ENCODE peak calls at places on chromosomes 2 and 18, in eight cellular contexts. C is IMR-90, E is fibroblast of lung, X is mucosa of descending colon, K is fibroblast of pulmonary artery, B is heart right ventricle, H is astrocyte, U is lower leg skin. P is an unnamed sample.

GRCh38 chr18:55387139-55387984 is 200.6 kb downstream of the TCF4 start:
- DNase-seq in X (no peak), U (no peak), C (no peak), H (peak; percentile 30), E (peak; percentile 38), K (peak; percentile 54), B (no peak), P (no peak)

GRCh38 chr18:26008619-26009018 is 81.8 kb downstream of the SS18 start:
- DNase-seq in H (no peak), E (no peak), C (no peak), X (no peak), K (no peak), B (no peak), U (no peak), P (no peak)

GRCh38 chr2:240629419-240629967 is 4.2 kb downstream of the GPR35 start:
- DNase-seq in C (no peak), H (no peak), X (no peak), U (no peak), B (no peak), E (no peak), K (no peak), P (no peak)

GRCh38 chr2:69241664-69242063 is 145.4 kb downstream of the GFPT1 start:
- DNase-seq in H (no peak), U (no peak), C (no peak), E (no peak), K (no peak), B (no peak), X (no peak), P (no peak)

GRCh38 chr2:152097291-152098032 is 1.4 kb downstream of the CACNB4 start:
- DNase-seq in E (no peak), C (peak; percentile 19), H (no peak), B (no peak), U (no peak), K (peak; percentile 13), X (peak; percentile 27), P (peak; percentile 73)

GRCh38 chr2:128154225-128154624 is 63.2 kb downstream of the UGGT1 start:
- DNase-seq in C (no peak), E (no peak), H (no peak), K (no peak), X (no peak), U (no peak), B (peak; percentile 24), P (no peak)

GRCh38 chr2:232308986-232309385 is 69.6 kb upstream of the ALPP start:
- DNase-seq in B (no peak), U (no peak), K (no peak), X (no peak), E (no peak), C (no peak), H (no peak), P (no peak)

GRCh38 chr2:73307720-73308119 is 14.4 kb upstream of the EGR4 start:
- DNase-seq in X (no peak), E (no peak), U (no peak), C (no peak), H (no peak), B (no peak), K (no peak), P (no peak)

GRCh38 chr2:61421611-61422010 is 49.3 kb downstream of the USP34 start:
- DNase-seq in B (no peak), H (no peak), E (no peak), C (peak; percentile 12), U (no peak), X (no peak), K (no peak), P (no peak)

GRCh38 chr2:188245230-188245629 is 46.4 kb upstream of the GULP1 start:
- DNase-seq in U (no peak), C (no peak), K (no peak), X (no peak), E (peak; percentile 1), B (no peak), H (no peak), P (no peak)

GRCh38 chr2:160719116-160719515 is 225.5 kb upstream of the RBMS1 start:
- DNase-seq in B (no peak), E (peak; percentile 78), K (no peak), U (no peak), C (peak; percentile 57), X (no peak), H (peak; percentile 72), P (peak; percentile 52)

GRCh38 chr2:82994186-82994585 is 1464.9 kb downstream of the SUCLG1 start:
- DNase-seq in H (no peak), X (no peak), C (no peak), E (no peak), B (no peak), K (no peak), U (no peak), P (no peak)

GRCh38 chr2:230865324-230865765 is 603 bp downstream of the ITM2C start:
- DNase-seq in E (no peak), U (no peak), H (no peak), C (no peak), B (no peak), K (peak; percentile 22), X (peak; percentile 64), P (peak; percentile 41)

GRCh38 chr2:144650886-144651285 is 131.0 kb upstream of the ZEB2 start:
- DNase-seq in U (no peak), B (no peak), E (no peak), X (no peak), C (no peak), K (no peak), H (no peak), P (no peak)

GRCh38 chr2:208315081-208315788 is 49.2 kb downstream of the PIKFYVE start:
- DNase-seq in U (peak; percentile 84), C (peak; percentile 42), B (no peak), E (peak; percentile 11), H (peak; percentile 8), K (peak; percentile 46), X (no peak), P (peak; percentile 87)

GRCh38 chr2:70921839-70922590 is 13.7 kb upstream of the ATP6V1B1 start:
- DNase-seq in B (no peak), X (no peak), U (no peak), H (peak; percentile 19), E (peak; percentile 39), K (peak; percentile 26), C (peak; percentile 33), P (no peak)

GRCh38 chr2:175445276-175445675 is 263.8 kb upstream of the ATP5MC3 start:
- DNase-seq in H (no peak), U (no peak), B (no peak), C (no peak), X (no peak), E (no peak), K (no peak), P (no peak)

DNA sequence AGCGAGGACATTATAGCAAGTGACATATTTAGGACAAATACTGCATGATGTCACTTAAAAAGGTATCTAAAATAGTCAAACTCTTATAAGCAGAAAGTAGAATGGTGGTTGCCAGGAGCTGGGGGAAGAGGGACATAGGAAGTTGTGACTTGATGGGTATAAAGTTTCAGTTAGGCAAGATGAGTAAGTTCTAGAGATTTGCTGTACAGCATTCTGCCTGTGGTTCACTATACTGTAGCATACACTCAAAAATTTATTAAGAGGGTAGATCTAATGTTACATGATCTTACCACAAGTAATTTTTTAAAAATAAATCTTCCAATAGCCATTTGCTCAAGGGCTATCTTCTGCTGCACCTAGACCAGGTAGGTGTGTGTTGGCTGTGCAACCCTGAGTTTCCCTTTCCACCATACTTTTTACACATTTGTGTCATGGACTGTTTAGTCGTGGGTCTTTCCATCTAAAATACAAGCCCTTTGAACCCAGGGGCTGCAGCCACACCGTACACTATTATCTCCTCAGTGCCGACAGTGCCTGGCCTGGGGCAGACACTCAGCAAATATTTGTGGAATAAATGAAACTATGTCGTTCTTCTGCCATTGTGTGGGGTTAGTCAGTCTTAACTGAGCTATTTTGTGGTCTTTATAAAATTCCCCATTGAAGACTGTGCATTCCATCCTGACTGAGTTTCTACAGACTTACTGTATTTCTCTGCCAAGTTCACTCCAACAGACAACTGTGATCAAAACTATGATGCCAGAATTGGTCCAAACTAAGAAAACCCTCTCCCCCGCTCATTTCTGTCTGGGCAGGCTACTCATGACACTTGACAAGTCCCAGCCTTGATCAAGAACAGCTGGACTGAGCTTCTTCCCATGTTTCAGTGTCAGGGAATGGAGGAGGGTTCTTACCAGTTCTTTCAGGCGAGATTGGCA is 77.8 kb upstream of the NPAS2 start:
- DNase-seq in K (peak; percentile 99), H (peak; percentile 99), U (no peak), C (peak; percentile 98), E (peak; percentile 99), X (no peak), B (no peak), P (peak; percentile 92)
- H3K4me3 ChIP-seq in K (peak overlapping the region; percentile 1), H (peak overlapping the region; percentile 20), U (no peak overlapping the region), C (no peak overlapping the region), E (no peak overlapping the region), X (no peak overlapping the region), B (no peak overlapping the region), P (peak overlapping the region; percentile 13)

DNA sequence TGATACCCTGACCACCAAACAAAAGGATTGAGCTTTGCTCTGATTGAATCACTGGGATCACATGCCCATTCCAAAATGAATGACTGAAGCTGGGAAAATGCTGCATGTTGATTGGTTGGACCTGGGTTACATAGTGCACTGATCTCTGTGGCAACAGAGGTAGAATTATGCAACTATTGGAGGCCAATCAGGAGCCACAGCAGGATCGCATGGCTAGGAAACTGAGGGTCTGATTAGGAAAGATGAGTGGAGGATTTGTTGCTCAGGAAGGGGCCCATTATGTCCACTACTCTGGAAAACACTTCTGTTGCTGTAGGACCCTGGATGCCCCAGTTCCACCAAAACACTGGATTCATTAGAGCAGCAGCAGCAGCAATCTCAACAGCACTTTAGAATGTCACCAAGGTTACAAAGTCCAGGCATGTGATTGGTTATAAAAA is 25.9 kb upstream of the SGPP2 start:
- DNase-seq in K (peak; percentile 20), U (no peak), B (no peak), X (no peak), C (no peak), H (no peak), E (no peak), P (no peak)
- H3K4me3 ChIP-seq in K (no peak overlapping the region), U (no peak overlapping the region), B (no peak overlapping the region), X (no peak overlapping the region), C (no peak overlapping the region), H (no peak overlapping the region), E (no peak overlapping the region), P (no peak overlapping the region)

GRCh38 chr2:238868067-238868524 is 20.2 kb downstream of the TWIST2 start:
- DNase-seq in H (peak; percentile 60), C (no peak), E (peak; percentile 74), X (no peak), K (peak; percentile 30), U (no peak), B (no peak), P (peak; percentile 96)
- H3K4me3 ChIP-seq in H (no peak overlapping the region), C (no peak overlapping the region), E (no peak overlapping the region), X (no peak overlapping the region), K (no peak overlapping the region), U (no peak overlapping the region), B (no peak overlapping the region), P (peak overlapping the region; percentile 44)

DNA sequence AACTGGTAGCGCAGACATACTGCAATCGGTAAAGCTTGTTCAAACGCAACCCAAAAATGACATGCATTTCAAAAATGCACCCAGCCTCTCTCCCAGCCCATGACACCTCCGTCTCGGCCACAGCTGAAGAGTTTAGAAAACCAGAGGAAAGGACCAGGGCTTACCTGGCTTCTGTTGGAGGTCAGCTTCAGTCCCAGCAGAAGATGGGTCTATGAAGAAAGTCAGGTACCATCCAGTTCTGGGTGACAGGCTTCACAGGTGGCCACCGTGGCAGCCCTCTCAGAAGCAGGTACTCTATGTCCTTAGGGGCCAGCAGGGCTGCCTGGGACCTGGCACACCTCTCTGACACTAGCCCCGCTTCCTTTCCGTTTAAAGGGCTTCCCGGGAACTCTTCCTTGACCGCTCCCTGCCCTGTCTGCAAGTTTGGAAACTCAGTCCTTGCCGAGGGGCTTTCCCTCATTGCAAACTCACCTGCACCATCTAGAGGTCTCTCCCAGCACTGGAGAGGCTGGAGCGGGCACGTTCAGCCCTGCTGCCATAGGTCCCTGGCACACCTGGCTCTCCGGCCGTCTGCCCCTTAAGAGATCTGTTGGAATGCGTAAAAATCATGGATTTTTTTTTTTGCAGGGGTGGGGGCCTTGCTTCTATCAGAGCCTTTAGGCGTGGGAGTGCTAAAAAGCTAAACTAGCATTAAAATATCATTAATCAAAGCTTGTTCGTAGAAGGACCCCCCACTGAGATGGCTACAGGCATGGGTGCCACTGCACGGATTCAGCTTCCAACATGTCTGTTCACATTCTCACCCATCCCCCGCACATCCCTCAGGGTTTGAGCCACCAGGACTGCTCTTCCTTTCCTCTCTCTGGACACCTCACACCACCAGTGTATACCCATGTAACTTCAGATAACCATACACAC is at the start of gene EDAR:
- DNase-seq in B (no peak), K (peak; percentile 15), X (peak; percentile 76), H (peak; percentile 31), E (peak; percentile 36), C (no peak), U (no peak), P (peak; percentile 28)
- H3K4me3 ChIP-seq in B (no peak within 1 kb of the TSS), K (no peak within 1 kb of the TSS), X (no peak within 1 kb of the TSS), H (no peak within 1 kb of the TSS), E (no peak within 1 kb of the TSS), C (no peak within 1 kb of the TSS), U (peak within 1 kb of the TSS; percentile 5), P (no peak within 1 kb of the TSS)

P was measured in foreskin fibroblast.